ENCODE peak calls at places on chromosomes 12 and 14, in seven cellular contexts. X is HepG2, T is GM23338, V is K562, S is A549, G is SK-N-SH, K is Panc1. C is an unnamed sample.
A peak's percentile ranks its signal among the peaks of the same experiment; 100 is the strongest.

GRCh38 chr14:31118892-31119291 is 88.7 kb downstream of the HECTD1 start:
- DNase-seq in X (no peak), T (no peak), V (no peak), S (no peak), G (no peak), K (no peak), C (no peak)

GRCh38 chr12:108341356-108341755 is 2.2 kb upstream of the CMKLR1 start:
- DNase-seq in X (no peak), T (no peak), V (no peak), S (no peak), G (no peak), K (no peak), C (no peak)

GRCh38 chr14:102951799-102952198 is 29.3 kb downstream of the AMN start:
- DNase-seq in X (no peak), T (no peak), V (no peak), S (no peak), G (no peak), K (no peak), C (no peak)

GRCh38 chr14:91041450-91041849 is 19.0 kb downstream of the RPS6KA5 start:
- DNase-seq in X (no peak), T (no peak), V (no peak), S (no peak), G (no peak), K (no peak), C (no peak)

GRCh38 chr14:24943024-24943423 is 106.9 kb downstream of the STXBP6 start:
- DNase-seq in X (no peak), T (peak; percentile 91), V (no peak), S (no peak), G (no peak), K (no peak), C (no peak)

GRCh38 chr12:63949902-63950301 is 105.4 kb downstream of the SRGAP1 start:
- DNase-seq in X (peak; percentile 81), T (no peak), V (no peak), S (no peak), G (no peak), K (no peak), C (no peak)

GRCh38 chr12:39239484-39240143 is 203.3 kb downstream of the KIF21A start:
- DNase-seq in X (no peak), T (no peak), V (no peak), S (no peak), G (no peak), K (no peak), C (no peak)

GRCh38 chr14:25049559-25050493 is at the start of gene STXBP6:
- DNase-seq in X (peak; percentile 65), T (peak; percentile 81), V (no peak), S (peak; percentile 35), G (peak; percentile 37), K (no peak), C (no peak)

GRCh38 chr14:105012171-105012985 is 8.5 kb downstream of the CDCA4 start:
- DNase-seq in X (no peak), T (no peak), V (no peak), S (peak; percentile 66), G (peak; percentile 72), K (no peak), C (no peak)

GRCh38 chr14:93794756-93795155 is 6.5 kb upstream of the PRIMA1 start:
- DNase-seq in X (no peak), T (no peak), V (no peak), S (no peak), G (no peak), K (no peak), C (no peak)

GRCh38 chr14:93800038-93800937 is 12.0 kb upstream of the PRIMA1 start:
- DNase-seq in X (peak; percentile 65), T (no peak), V (no peak), S (no peak), G (no peak), K (no peak), C (no peak)

GRCh38 chr14:93797536-93797935 is 9.3 kb upstream of the PRIMA1 start:
- DNase-seq in X (no peak), T (no peak), V (no peak), S (no peak), G (no peak), K (no peak), C (no peak)

GRCh38 chr14:93797071-93797470 is 8.8 kb upstream of the PRIMA1 start:
- DNase-seq in X (no peak), T (no peak), V (no peak), S (no peak), G (no peak), K (no peak), C (no peak)

GRCh38 chr14:93799617-93800016 is 11.3 kb upstream of the PRIMA1 start:
- DNase-seq in X (peak; percentile 75), T (no peak), V (no peak), S (no peak), G (no peak), K (no peak), C (no peak)
- TF ChIP-seq REST in X (no peak), T (no peak), V (no peak), S (no peak), G (no peak), K (no peak), C (no peak)

DNA sequence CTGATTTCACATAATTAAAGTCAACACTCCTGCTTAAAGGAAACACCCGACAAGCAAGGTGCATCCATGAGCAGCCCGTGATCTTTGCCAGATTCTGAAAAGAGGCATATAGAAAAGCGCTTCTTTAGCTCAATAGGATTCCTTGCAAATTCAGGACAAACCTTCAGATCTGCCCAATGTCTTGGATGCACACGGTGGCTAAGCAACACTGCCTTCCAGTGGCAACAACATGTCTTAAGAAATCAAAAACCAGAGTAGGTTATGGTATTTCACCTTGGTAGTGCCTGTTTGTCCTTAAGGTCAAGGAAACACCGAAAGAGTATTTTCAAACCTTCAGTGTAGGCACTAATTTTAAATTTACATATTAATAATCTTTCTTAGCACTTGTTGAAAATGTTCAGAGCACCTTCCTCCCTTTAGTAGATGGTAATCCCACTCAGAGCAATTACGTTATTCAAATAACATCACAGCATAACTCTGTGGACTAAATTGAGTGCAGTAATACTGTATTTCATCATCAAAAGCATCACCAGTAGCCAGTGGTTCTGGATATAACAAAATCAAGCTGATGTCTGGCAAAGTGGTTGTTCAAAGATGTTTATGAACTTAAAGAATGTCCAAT is 58.0 kb upstream of the CDKN3 start:
- DNase-seq in X (no peak), T (peak; percentile 61), V (no peak), S (peak; percentile 71), G (no peak), K (no peak), C (peak; percentile 55)
- TF ChIP-seq REST in X (no peak), T (no peak), V (no peak), S (no peak), G (no peak), K (no peak), C (no peak)

DNA sequence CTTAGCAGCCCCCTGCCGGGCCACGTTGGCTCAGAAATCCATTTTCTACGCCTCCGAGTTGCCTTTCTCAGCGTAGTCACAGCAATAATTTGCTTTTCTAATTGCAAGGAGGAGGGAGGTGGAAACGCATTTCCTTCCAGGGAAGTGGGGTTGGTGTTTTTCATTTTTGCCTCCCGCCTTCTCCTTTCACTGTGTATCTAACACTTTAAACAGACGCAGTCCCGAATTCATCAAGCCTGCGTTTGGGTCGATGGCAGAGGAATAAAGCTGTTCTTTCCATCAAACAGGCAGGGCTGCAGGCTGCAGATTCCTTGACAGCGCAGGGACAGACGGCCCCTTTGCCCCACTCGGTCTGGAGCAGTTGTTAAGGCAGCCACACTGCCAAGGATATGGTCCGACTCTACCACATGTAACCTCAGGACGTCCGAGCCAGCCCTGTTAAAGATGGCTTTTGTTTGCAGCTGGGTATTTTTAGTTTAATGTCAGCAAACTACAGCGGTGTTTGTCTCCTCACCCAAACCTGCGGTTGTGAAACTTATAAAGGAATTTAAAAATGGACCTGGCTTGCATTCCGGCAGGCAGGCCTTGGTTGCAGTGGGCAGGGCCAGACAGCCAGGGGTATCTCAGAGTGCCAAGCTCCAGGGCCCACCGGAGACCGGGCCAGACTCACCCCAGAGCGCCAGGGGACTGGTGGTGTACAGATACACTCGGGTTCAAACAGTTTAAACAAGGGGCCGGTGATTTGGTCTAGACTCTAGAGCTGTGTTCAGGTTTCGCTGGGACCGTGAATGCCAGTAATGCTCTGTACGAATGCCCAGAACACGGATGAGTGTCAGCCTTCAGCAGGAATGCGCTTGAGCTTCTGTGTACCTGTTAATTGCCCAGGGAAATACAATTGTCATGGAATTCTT is 2.2 kb downstream of the CHST11 start:
- DNase-seq in X (no peak), T (peak; percentile 46), V (peak; percentile 23), S (no peak), G (peak; percentile 28), K (no peak), C (no peak)
- TF ChIP-seq REST in X (no peak), T (no peak), V (no peak), S (no peak), G (no peak), K (no peak), C (no peak)

GRCh38 chr14:26833777-26834176 is 235.9 kb upstream of the NOVA1 start:
- DNase-seq in X (no peak), T (no peak), V (no peak), S (peak; percentile 48), G (no peak), K (no peak), C (no peak)
- TF ChIP-seq REST in X (no peak), T (no peak), V (no peak), S (no peak), G (no peak), K (no peak), C (no peak)

DNA sequence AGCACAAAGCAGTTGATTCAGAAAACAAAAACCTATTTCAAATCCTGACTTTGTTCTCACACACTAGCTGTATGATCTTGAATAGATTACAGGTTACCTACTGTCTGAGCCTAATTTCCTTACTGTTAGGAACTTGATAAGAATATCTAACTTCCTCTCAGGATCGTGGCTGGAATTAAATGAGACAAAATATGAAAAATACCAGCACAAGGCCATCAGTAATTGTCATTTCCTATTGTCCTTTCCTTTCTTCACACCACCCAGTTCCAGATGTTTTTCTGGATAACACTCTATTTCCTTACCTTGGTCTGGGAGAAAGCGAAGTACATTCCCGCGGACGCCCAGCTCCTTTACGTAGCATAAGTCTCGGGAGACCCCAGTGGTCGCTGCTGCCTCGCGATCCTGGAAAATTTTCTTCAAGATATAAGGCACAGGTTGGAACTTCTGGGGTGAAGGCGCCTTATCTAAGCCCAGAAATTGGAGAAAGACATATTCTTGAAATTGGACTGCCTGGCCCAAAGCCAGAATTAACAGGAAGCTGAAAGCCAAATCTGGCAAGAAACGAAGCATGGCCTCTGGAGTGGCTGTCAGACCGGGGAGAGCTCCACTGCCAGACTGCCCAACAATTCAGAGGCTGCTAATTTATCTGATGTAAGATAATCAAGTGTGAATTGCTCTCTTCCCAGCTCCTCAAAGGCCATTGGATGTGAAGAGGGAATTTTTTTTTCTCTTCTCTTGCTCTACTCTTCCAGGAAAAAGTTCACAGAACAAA is at the start of gene GDF3:
- DNase-seq in X (no peak), T (peak; percentile 36), V (no peak), S (no peak), G (no peak), K (no peak), C (no peak)
- TF ChIP-seq REST in X (no peak), T (no peak), V (no peak), S (no peak), G (no peak), K (no peak), C (no peak)

GRCh38 chr14:58882577-58883018 is 244.8 kb downstream of the DACT1 start:
- DNase-seq in X (no peak), T (no peak), V (no peak), S (no peak), G (no peak), K (no peak), C (no peak)
- TF ChIP-seq REST in X (no peak), T (no peak), V (no peak), S (no peak), G (no peak), K (no peak), C (no peak)

C was measured in HCT116.